ENCODE peak calls at places on chromosomes 5 and 9, in five cellular contexts. N, M, C, F and X are unnamed samples.

GRCh38 chr9:29001006-29001405 is 1427.7 kb upstream of the C9orf72 start:
- DNase-seq in N (no peak), C (no peak), M (no peak), F (no peak), X (no peak)

GRCh38 chr5:133250527-133250926 is 198.7 kb downstream of the HSPA4 start:
- DNase-seq in M (no peak), N (no peak), F (no peak), C (no peak), X (no peak)

GRCh38 chr9:137326436-137327060 is 24.5 kb upstream of the NRARP start:
- DNase-seq in C (no peak), F (peak), N (no peak), M (no peak), X (no peak)

GRCh38 chr9:137269231-137269772 is 8.2 kb upstream of the TOR4A start:
- DNase-seq in F (peak), N (peak), M (no peak), C (no peak), X (no peak)

GRCh38 chr9:89122944-89123343 is 55.7 kb downstream of the SHC3 start:
- DNase-seq in M (no peak), C (no peak), N (peak), F (no peak), X (no peak)

GRCh38 chr9:80615964-80616363 is 1044.2 kb downstream of the TLE4 start:
- DNase-seq in C (no peak), F (no peak), M (no peak), N (peak), X (no peak)

GRCh38 chr5:131959906-131960305 is 14.4 kb upstream of the MEIKIN start:
- DNase-seq in C (no peak), F (no peak), M (no peak), N (no peak), X (no peak)

GRCh38 chr9:126128494-126129142 is 198.0 kb upstream of the MVB12B start:
- DNase-seq in F (no peak), C (no peak), M (no peak), N (no peak), X (no peak)

DNA sequence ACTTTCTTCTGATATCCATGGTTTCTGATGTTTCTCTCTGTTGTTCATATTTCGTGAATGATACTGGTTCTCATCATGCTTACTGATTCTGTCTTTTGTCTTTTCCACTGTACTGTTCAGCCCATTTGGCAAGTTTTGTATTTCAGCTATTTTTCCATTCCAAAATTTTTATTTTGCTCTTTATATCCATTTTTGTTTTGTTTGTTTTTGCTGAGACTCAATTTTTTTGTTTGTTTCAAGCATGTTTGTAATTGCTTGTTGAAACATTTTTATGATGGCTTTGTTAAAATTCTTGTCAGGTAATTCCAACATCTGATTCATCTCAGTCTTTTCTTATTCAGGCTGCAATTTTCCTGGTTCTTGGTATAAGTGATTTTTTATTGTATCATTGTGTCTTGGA is 64.0 kb downstream of the ERCC6L2 start:
- DNase-seq in N (no peak), F (no peak), M (no peak), C (no peak), X (no peak)
- TF ChIP-seq BHLHE40 in N (no peak), F (no peak), M (no peak), C (no peak), X (no peak)

GRCh38 chr5:142945321-142945720 is 175.1 kb downstream of the ARHGAP26 start:
- DNase-seq in M (no peak), C (no peak), N (no peak), F (no peak), X (no peak)

GRCh38 chr5:142946547-142947426 is 176.6 kb downstream of the ARHGAP26 start:
- DNase-seq in F (no peak), C (no peak), M (no peak), N (no peak), X (no peak)

GRCh38 chr5:142947427-142947709 is 177.2 kb downstream of the ARHGAP26 start:
- DNase-seq in F (no peak), M (no peak), N (no peak), C (no peak), X (no peak)

GRCh38 chr5:142944140-142944539 is 174.0 kb downstream of the ARHGAP26 start:
- DNase-seq in C (no peak), F (no peak), N (peak), M (no peak), X (no peak)

DNA sequence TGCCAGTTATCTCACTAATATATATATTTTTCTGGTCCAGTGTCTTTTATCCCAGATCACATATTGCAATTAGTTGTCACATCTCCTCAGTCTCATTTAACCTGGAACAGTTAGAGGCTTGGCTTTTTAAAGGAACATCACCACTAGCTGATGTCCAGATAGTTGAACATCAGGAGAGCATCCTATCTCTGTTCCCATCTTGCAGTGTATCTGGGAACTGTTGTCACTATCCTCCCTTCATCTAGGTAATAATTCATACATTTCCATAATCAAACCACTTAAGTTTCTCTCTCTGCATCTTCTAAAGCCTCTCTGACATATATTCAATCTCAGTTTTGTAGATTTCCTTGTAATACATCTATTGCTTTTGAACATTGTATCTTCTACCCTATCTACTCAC is 175.7 kb downstream of the ARHGAP26 start:
- DNase-seq in C (no peak), F (no peak), M (no peak), N (no peak), X (no peak)
- H3K4me2 ChIP-seq in C (no peak), F (no peak), M (no peak), N (no peak), X (no peak)

DNA sequence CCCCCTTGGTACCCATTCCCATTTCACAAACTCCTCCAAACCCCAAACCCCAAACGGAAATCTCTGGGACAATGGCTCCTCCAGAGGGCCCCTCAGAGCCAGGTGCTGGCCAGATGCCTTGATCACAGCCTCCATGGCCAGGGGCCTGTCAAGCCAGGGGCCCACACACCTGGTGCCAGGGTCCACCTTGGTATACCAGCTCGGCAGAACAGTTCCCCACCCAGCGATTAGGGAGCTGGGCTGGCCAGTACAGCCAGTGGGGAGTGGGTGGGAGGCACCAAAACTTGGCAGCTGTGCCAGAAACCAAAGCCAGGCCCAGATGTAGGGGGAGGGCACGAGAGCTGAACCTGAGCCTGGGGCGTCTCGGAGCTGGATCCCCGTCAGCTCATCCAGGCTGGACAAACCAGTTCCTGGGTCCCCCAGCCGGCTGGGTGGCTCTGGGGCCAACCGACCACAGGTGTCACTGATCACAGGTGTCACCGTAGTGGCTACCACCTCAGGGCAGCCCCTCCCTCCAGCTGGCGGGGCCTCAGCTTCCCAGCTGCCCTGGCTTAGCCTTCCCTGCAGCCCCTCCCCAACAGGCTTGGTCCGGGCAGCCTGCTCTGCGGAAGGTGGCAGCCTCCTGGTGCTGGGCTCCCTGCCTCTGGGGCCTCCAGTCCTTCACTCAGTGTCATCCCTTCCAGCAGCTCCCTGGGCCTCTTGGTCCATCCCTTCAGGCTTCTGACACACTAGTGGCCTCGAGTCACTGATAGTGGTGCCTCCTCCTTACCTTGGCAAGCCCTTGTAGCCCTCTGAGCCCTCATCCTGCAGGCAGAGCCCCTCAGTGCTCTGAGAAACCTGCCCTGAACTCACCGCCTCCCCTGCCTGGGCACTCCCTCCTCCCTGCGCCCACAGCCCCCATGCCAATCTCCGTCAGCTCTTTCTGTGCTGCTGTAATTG is 6.6 kb upstream of the RMND5B start:
- DNase-seq in C (no peak), M (no peak), F (no peak), N (no peak), X (no peak)
- TF ChIP-seq BHLHE40 in C (no peak), M (no peak), F (no peak), N (no peak), X (no peak)

GRCh38 chr5:100043475-100043874 is 491.7 kb upstream of the FAM174A start:
- DNase-seq in M (no peak), C (no peak), N (no peak), F (no peak), X (no peak)
- H3K4me2 ChIP-seq in M (no peak), C (no peak), N (no peak), F (no peak), X (no peak)

DNA sequence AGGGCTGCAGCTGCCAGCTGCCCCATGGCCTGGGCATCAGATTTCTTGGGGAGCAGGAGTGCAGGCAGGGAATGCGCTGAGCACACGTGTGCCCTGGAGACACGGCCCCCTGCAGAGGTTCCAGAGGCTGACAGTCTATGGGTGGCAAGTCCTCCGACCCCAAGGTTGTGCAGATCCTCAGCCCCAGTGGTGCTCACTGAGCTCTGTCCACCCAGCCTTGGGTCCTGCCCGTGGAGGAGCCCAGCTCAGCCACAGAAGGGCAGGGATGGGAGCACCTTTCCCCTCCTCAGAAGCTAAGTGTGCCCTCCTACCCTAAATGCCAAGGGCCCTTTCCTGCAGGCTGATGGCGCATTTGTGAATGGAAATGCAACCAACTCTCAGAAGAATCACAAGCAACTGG is 341.0 kb downstream of the IRX2 start:
- DNase-seq in C (no peak), N (no peak), M (no peak), F (no peak), X (no peak)
- TF ChIP-seq BHLHE40 in C (no peak), N (no peak), M (no peak), F (no peak), X (no peak)

DNA sequence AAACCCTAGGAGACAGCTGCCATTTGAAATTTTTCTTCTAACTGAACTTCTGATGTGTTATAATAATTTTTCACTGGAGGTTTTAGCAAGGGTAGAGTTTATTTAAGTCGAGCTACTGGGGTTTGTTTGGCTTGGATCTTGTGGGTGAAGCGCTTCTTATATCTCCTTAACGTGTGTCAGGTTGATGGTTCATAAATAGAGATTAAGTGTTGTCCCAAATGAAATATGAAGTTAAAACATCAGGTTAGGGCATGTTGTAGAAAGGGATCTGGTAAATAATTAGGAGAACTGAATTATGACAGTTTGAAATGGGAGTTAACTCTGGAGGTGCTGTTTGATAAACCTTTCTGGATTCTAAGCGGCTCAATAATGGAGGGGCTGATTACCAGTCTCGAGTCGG is 717.1 kb upstream of the WWC1 start:
- DNase-seq in F (no peak), M (no peak), C (no peak), N (no peak), X (no peak)
- H3K4me2 ChIP-seq in F (no peak), M (no peak), C (no peak), N (no peak), X (no peak)

GRCh38 chr5:19322716-19323485 is 665.1 kb downstream of the CDH18 start:
- DNase-seq in F (no peak), C (no peak), N (no peak), M (peak), X (peak)
- TF ChIP-seq BHLHE40 in F (peak), C (no peak), N (no peak), M (peak), X (no peak)

GRCh38 chr5:138495351-138495750 is 30.1 kb downstream of the EGR1 start:
- DNase-seq in F (no peak), C (no peak), N (peak), M (no peak), X (no peak)
- H3K4me2 ChIP-seq in F (no peak), C (no peak), N (no peak), M (no peak), X (no peak)

DNA sequence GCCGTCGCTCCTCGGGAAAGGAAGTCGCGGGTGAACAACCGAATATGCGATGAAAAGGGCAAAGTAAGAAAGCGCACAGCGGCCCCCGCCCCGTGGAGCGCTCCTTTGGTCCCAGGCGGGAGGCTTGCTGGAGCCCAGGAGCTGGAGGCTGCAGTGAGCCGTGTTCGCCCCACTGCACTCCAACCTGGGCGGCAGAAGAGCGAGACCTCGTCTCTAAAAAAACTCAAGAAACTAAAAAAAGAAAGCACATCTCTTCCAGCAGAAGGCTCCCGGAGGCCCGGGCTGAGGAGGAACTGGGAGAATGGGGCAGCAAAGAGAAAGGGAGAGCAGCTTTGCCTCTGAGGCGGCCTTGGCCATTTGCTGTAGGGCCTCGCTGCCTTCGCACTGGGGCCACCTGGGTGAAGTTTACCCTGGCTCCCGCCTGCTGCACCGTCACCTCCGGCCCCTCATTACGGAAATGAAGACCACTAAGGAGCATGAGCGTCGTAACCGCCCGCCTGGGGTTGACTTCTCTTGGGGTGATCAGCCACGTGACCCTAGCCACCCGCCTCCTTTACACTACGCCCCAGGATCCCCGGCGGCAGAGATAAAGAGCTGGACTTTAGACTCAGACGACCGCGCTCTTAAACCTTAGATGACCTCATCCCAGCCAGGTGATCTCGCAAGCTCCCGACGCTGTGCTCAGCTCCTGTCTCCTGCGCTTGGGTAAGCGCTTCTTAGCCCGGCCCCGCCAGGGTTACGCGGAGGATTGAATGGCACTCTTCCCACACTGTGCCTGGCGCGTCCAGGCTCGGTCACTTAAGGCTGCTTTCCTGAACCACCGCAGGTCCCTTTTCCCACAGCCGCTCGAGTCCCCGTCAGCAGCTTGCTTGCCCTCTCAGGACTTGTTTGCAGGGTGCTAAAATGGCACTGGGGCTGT is 108.1 kb upstream of the LARP1 start:
- DNase-seq in N (peak), C (peak), M (peak), F (no peak), X (no peak)
- TF ChIP-seq BHLHE40 in N (no peak), C (peak), M (peak), F (peak), X (no peak)